ENCODE peak calls at places on chromosomes 7 and 10, in six cellular contexts. Z, D, J, I, W and U are unnamed samples.

GRCh38 chr7:108565987-108566386 is 3.5 kb downstream of the THAP5 start:
- DNase-seq in Z (no peak), D (no peak), J (no peak), I (no peak), W (no peak), U (no peak)

GRCh38 chr7:155214328-155214986 is 83.2 kb upstream of the INSIG1 start:
- DNase-seq in Z (no peak), D (peak), J (no peak), I (no peak), W (no peak), U (no peak)

GRCh38 chr10:110872145-110872983 is 636 bp downstream of the PDCD4 start:
- DNase-seq in Z (peak), D (peak), J (peak), I (peak), W (peak), U (peak)

GRCh38 chr10:42769653-42770052 is 12.9 kb upstream of the BMS1 start:
- DNase-seq in Z (no peak), D (no peak), J (no peak), I (no peak), W (no peak), U (no peak)

GRCh38 chr7:26284995-26285632 is 6.5 kb upstream of the SNX10 start:
- DNase-seq in Z (no peak), D (no peak), J (no peak), I (no peak), W (no peak), U (no peak)

GRCh38 chr7:41688012-41688625 is 14.8 kb downstream of the INHBA start:
- DNase-seq in Z (no peak), D (no peak), J (no peak), I (no peak), W (no peak), U (no peak)

GRCh38 chr10:11381023-11381422 is 230.4 kb downstream of the USP6NL start:
- DNase-seq in Z (no peak), D (no peak), J (no peak), I (no peak), W (no peak), U (no peak)

GRCh38 chr7:40847921-40848320 is 713.1 kb downstream of the SUGCT start:
- DNase-seq in Z (no peak), D (no peak), J (no peak), I (no peak), W (no peak), U (no peak)

GRCh38 chr7:134720091-134720935 is 59.1 kb upstream of the CALD1 start:
- DNase-seq in Z (no peak), D (no peak), J (no peak), I (no peak), W (no peak), U (no peak)

GRCh38 chr7:26237035-26237807 is 35.7 kb downstream of the CBX3 start:
- DNase-seq in Z (no peak), D (no peak), J (no peak), I (no peak), W (no peak), U (no peak)

GRCh38 chr10:815338-816104 is 116.0 kb downstream of the LARP4B start:
- DNase-seq in Z (no peak), D (no peak), J (no peak), I (no peak), W (no peak), U (no peak)

GRCh38 chr10:129742742-129743550 is 221.1 kb downstream of the EBF3 start:
- DNase-seq in Z (no peak), D (no peak), J (no peak), I (no peak), W (peak), U (no peak)

GRCh38 chr7:150461520-150461919 is 11.1 kb downstream of the GIMAP8 start:
- DNase-seq in Z (no peak), D (no peak), J (no peak), I (no peak), W (no peak), U (no peak)

GRCh38 chr10:14571866-14572507 is 202.7 kb downstream of the FAM107B start:
- DNase-seq in Z (no peak), D (peak), J (no peak), I (no peak), W (no peak), U (no peak)

GRCh38 chr10:48496105-48496830 is 108.6 kb downstream of the ARHGAP22 start:
- DNase-seq in Z (no peak), D (no peak), J (no peak), I (no peak), W (no peak), U (no peak)

GRCh38 chr10:63520463-63521388 is 475 bp upstream of the REEP3 start:
- DNase-seq in Z (peak), D (peak), J (peak), I (peak), W (peak), U (peak)

GRCh38 chr10:127149613-127150081 is 46.7 kb downstream of the INSYN2A start:
- DNase-seq in Z (no peak), D (no peak), J (no peak), I (no peak), W (no peak), U (no peak)

GRCh38 chr10:124039432-124040086 is 53.8 kb downstream of the CHST15 start:
- DNase-seq in Z (no peak), D (no peak), J (no peak), I (no peak), W (no peak), U (no peak)

GRCh38 chr7:132622081-132622480 is 45.8 kb upstream of the PLXNA4 start:
- DNase-seq in Z (no peak), D (no peak), J (no peak), I (no peak), W (no peak), U (no peak)

GRCh38 chr7:127393370-127394058 is 1.0 kb upstream of the ZNF800 start:
- DNase-seq in Z (peak), D (peak), J (peak), I (no peak), W (peak), U (peak)

GRCh38 chr10:71580415-71580814 is 139.2 kb downstream of the C10orf105 start:
- DNase-seq in Z (no peak), D (no peak), J (no peak), I (no peak), W (no peak), U (no peak)

GRCh38 chr10:73588656-73589055 is 2.5 kb downstream of the USP54 start:
- DNase-seq in Z (no peak), D (peak), J (no peak), I (no peak), W (no peak), U (no peak)

GRCh38 chr7:124276005-124276606 is 243.2 kb upstream of the TMEM229A start:
- DNase-seq in Z (no peak), D (peak), J (no peak), I (no peak), W (no peak), U (no peak)

GRCh38 chr7:82690944-82691343 is 247.4 kb upstream of the CACNA2D1 start:
- DNase-seq in Z (no peak), D (no peak), J (no peak), I (no peak), W (no peak), U (no peak)

GRCh38 chr10:72074413-72075183 is 13.8 kb downstream of the SPOCK2 start:
- DNase-seq in Z (no peak), D (no peak), J (peak), I (no peak), W (no peak), U (no peak)

GRCh38 chr10:122558452-122558851 is 2.1 kb upstream of the DMBT1 start:
- DNase-seq in Z (no peak), D (no peak), J (no peak), I (no peak), W (no peak), U (no peak)

GRCh38 chr7:64630496-64630895 is 35.4 kb upstream of the ZNF107 start:
- DNase-seq in Z (no peak), D (no peak), J (no peak), I (no peak), W (no peak), U (no peak)

GRCh38 chr7:38330861-38331709 is 57.6 kb upstream of the TARP start:
- DNase-seq in Z (no peak), D (no peak), J (no peak), I (no peak), W (no peak), U (no peak)

GRCh38 chr10:103890194-103890658 is 27.8 kb downstream of the STN1 start:
- DNase-seq in Z (peak), D (peak), J (no peak), I (peak), W (no peak), U (peak)

GRCh38 chr7:148793590-148793989 is 90.5 kb downstream of the EZH2 start:
- DNase-seq in Z (no peak), D (no peak), J (no peak), I (no peak), W (no peak), U (no peak)

GRCh38 chr7:16743207-16743606 is 10.3 kb upstream of the TSPAN13 start:
- DNase-seq in Z (no peak), D (no peak), J (no peak), I (no peak), W (no peak), U (no peak)

GRCh38 chr10:121926669-121927360 is 1.0 kb downstream of the ATE1 start:
- DNase-seq in Z (no peak), D (no peak), J (no peak), I (no peak), W (no peak), U (no peak)

GRCh38 chr10:63886281-63887025 is 365.3 kb downstream of the REEP3 start:
- DNase-seq in Z (no peak), D (no peak), J (no peak), I (no peak), W (no peak), U (no peak)

GRCh38 chr7:143416565-143417149 is 8.0 kb upstream of the EPHA1 start:
- DNase-seq in Z (no peak), D (peak), J (no peak), I (no peak), W (no peak), U (no peak)

GRCh38 chr7:32347244-32347828 is 142.8 kb downstream of the LSM5 start:
- DNase-seq in Z (no peak), D (peak), J (no peak), I (no peak), W (no peak), U (peak)

GRCh38 chr7:74138945-74139843 is 35.0 kb upstream of the EIF4H start:
- DNase-seq in Z (no peak), D (no peak), J (no peak), I (peak), W (no peak), U (no peak)

GRCh38 chr7:90944021-90944420 is 320.2 kb upstream of the FZD1 start:
- DNase-seq in Z (no peak), D (no peak), J (no peak), I (no peak), W (no peak), U (no peak)

GRCh38 chr10:131685576-131685975 is 215.2 kb upstream of the PPP2R2D start:
- DNase-seq in Z (no peak), D (no peak), J (no peak), I (no peak), W (no peak), U (no peak)

GRCh38 chr7:23945472-23945871 is 235.5 kb downstream of the STK31 start:
- DNase-seq in Z (no peak), D (no peak), J (no peak), I (no peak), W (no peak), U (no peak)

GRCh38 chr7:23941551-23941950 is 231.5 kb downstream of the STK31 start:
- DNase-seq in Z (no peak), D (no peak), J (no peak), I (no peak), W (no peak), U (no peak)

GRCh38 chr7:23942032-23942431 is 232.0 kb downstream of the STK31 start:
- DNase-seq in Z (no peak), D (no peak), J (no peak), I (no peak), W (no peak), U (no peak)

GRCh38 chr7:23938937-23939552 is 229.0 kb downstream of the STK31 start:
- DNase-seq in Z (no peak), D (peak), J (no peak), I (no peak), W (no peak), U (no peak)

DNA sequence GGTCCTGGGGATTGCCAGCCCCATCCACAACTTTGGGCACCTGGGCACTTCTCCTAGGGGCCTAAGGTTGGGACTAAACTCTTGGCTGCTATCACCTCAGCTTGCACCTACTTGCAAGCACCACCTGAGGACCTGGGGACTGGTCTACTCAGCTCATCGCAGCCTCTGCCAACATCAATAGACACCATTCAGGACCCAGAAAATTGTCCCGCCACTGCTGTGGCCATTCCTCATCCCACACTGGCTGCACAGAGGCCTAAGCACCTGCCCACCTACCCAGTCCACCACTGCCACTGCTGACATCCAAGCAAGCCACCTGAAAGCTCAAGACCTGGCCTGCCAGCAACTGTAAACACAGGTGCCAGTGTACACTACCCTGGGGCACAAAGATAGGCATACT is 234.1 kb downstream of the STK31 start:
- DNase-seq in Z (no peak), D (no peak), J (no peak), I (no peak), W (no peak), U (no peak)
- H3K4me3 ChIP-seq in Z (no peak), D (no peak), J (no peak), I (no peak), W (no peak), U (no peak)

GRCh38 chr7:21616796-21617436 is 74.1 kb downstream of the DNAH11 start:
- DNase-seq in Z (no peak), D (peak), J (no peak), I (no peak), W (no peak), U (no peak)
- H3K27ac ChIP-seq in Z (no peak), D (peak), J (no peak), I (no peak), W (no peak), U (no peak)

GRCh38 chr10:92691042-92691590 is 1.4 kb downstream of the HHEX start:
- DNase-seq in Z (peak), D (no peak), J (no peak), I (peak), W (no peak), U (peak)

GRCh38 chr10:92689663-92690210 is at the start of gene HHEX:
- DNase-seq in Z (peak), D (peak), J (peak), I (peak), W (no peak), U (peak)

GRCh38 chr10:92688927-92689662 is 660 bp upstream of the HHEX start:
- DNase-seq in Z (peak), D (peak), J (peak), I (no peak), W (peak), U (peak)

GRCh38 chr10:92690211-92691041 is 671 bp downstream of the HHEX start:
- DNase-seq in Z (peak), D (peak), J (peak), I (peak), W (peak), U (peak)

GRCh38 chr10:92688573-92688926 is 1.2 kb upstream of the HHEX start:
- DNase-seq in Z (no peak), D (no peak), J (no peak), I (no peak), W (no peak), U (no peak)
- H3K4me3 ChIP-seq in Z (no peak), D (no peak), J (peak), I (peak), W (peak), U (peak)

GRCh38 chr10:69414036-69415018 is 2.4 kb downstream of the TACR2 start:
- DNase-seq in Z (no peak), D (no peak), J (peak), I (no peak), W (no peak), U (no peak)

GRCh38 chr10:69413221-69413865 is 3.4 kb downstream of the TACR2 start:
- DNase-seq in Z (peak), D (peak), J (peak), I (peak), W (peak), U (no peak)

GRCh38 chr10:69416695-69417094 is at the start of gene TACR2:
- DNase-seq in Z (no peak), D (no peak), J (peak), I (no peak), W (peak), U (no peak)

GRCh38 chr10:69415951-69416350 is 767 bp downstream of the TACR2 start:
- DNase-seq in Z (no peak), D (no peak), J (peak), I (no peak), W (no peak), U (no peak)

DNA sequence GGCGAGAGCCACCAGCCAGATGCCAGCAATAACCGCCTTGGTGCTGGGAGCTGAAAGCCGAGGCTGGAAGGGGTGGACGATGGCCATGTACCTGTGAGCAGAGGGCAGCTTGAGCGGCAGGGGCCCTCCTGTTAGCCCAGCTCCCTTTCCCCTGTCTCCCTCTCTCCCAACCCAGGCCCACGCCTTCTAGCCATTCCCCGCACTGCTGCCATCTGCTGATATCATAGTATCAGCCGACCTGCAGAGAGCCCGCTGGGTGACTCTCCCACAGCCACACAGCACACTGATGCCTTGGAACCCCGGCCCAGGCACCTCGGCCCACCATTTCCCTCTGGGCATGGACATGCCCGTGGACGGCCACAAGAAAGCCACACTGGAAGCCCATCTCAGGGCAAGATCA is 1.7 kb downstream of the TACR2 start:
- DNase-seq in Z (no peak), D (no peak), J (peak), I (no peak), W (no peak), U (no peak)
- H3K27ac ChIP-seq in Z (no peak), D (no peak), J (no peak), I (no peak), W (peak), U (no peak)

GRCh38 chr7:36406156-36406555 is 16.5 kb downstream of the ANLN start:
- DNase-seq in Z (no peak), D (no peak), J (no peak), I (no peak), W (no peak), U (no peak)
- H3K4me3 ChIP-seq in Z (no peak), D (no peak), J (no peak), I (no peak), W (no peak), U (no peak)